ENCODE peak calls at places on chromosomes 1 and 21, in nine cellular contexts. T, Q, E, L, C, D, S, X and U are unnamed samples. For H3K36me3, the result is how much of the 10 kb centered on the place peaks cover.

GRCh38 chr1:13779930-13780329 is 79.9 kb downstream of the PRDM2 start:
- DNase-seq in T (no peak), Q (no peak), E (no peak), L (no peak), C (no peak), D (no peak), S (no peak), X (no peak), U (no peak)

GRCh38 chr1:53583021-53583902 is 124.1 kb downstream of the DMRTB1 start:
- DNase-seq in T (peak), Q (no peak), E (peak), L (no peak), C (peak), D (peak), S (no peak), X (no peak), U (no peak)

GRCh38 chr1:24727490-24728214 is 17.6 kb upstream of the CLIC4 start:
- DNase-seq in T (peak), Q (no peak), E (peak), L (peak), C (peak), D (peak), S (no peak), X (no peak), U (peak)

GRCh38 chr1:112956503-112957132 is 622 bp upstream of the SLC16A1 start:
- DNase-seq in T (peak), Q (no peak), E (peak), L (no peak), C (no peak), D (peak), S (peak), X (no peak), U (no peak)

GRCh38 chr1:212607206-212607923 is 1.2 kb upstream of the ATF3 start:
- DNase-seq in T (no peak), Q (no peak), E (peak), L (peak), C (peak), D (peak), S (peak), X (no peak), U (no peak)

GRCh38 chr1:57638239-57638638 is 214.4 kb upstream of the DAB1 start:
- DNase-seq in T (no peak), Q (no peak), E (no peak), L (no peak), C (no peak), D (no peak), S (no peak), X (no peak), U (no peak)

GRCh38 chr1:67629370-67630075 is 55.5 kb upstream of the GADD45A start:
- DNase-seq in T (no peak), Q (no peak), E (no peak), L (no peak), C (peak), D (no peak), S (no peak), X (no peak), U (no peak)

GRCh38 chr1:93740601-93741031 is 59.0 kb upstream of the BCAR3 start:
- DNase-seq in T (no peak), Q (peak), E (no peak), L (peak), C (no peak), D (no peak), S (peak), X (no peak), U (no peak)

GRCh38 chr1:185488673-185489311 is 171.7 kb upstream of the IVNS1ABP start:
- DNase-seq in T (peak), Q (no peak), E (no peak), L (no peak), C (no peak), D (no peak), S (no peak), X (no peak), U (no peak)

GRCh38 chr1:109817881-109818280 is 54.2 kb upstream of the EPS8L3 start:
- DNase-seq in T (no peak), Q (no peak), E (no peak), L (no peak), C (no peak), D (no peak), S (no peak), X (no peak), U (no peak)

GRCh38 chr1:100354971-100355394 is 2.7 kb downstream of the CDC14A start:
- DNase-seq in T (peak), Q (no peak), E (no peak), L (no peak), C (peak), D (peak), S (peak), X (peak), U (no peak)

GRCh38 chr21:45640888-45641479 is 2.5 kb upstream of the PCBP3 start:
- DNase-seq in T (peak), Q (no peak), E (no peak), L (peak), C (no peak), D (peak), S (peak), X (no peak), U (peak)

GRCh38 chr21:45855248-45855801 is 126.2 kb upstream of the COL6A1 start:
- DNase-seq in T (no peak), Q (no peak), E (no peak), L (no peak), C (no peak), D (no peak), S (no peak), X (no peak), U (no peak)

GRCh38 chr1:25061596-25061995 is 131.5 kb upstream of the RUNX3 start:
- DNase-seq in T (no peak), Q (no peak), E (no peak), L (no peak), C (no peak), D (no peak), S (no peak), X (no peak), U (no peak)

GRCh38 chr1:192265774-192266173 is 51.0 kb upstream of the RGS21 start:
- DNase-seq in T (no peak), Q (no peak), E (no peak), L (no peak), C (no peak), D (no peak), S (no peak), X (no peak), U (no peak)

GRCh38 chr1:47405697-47406096 is 10.4 kb upstream of the FOXE3 start:
- DNase-seq in T (no peak), Q (no peak), E (no peak), L (no peak), C (no peak), D (no peak), S (no peak), X (no peak), U (no peak)

GRCh38 chr1:155954645-155955044 is 13.2 kb downstream of the RXFP4 start:
- DNase-seq in T (no peak), Q (no peak), E (no peak), L (no peak), C (no peak), D (no peak), S (no peak), X (no peak), U (no peak)
- H3K36me3 ChIP-seq in T (under half), Q (half or more), E (half or more), L (half or more), C (half or more), D (half or more), S (under half), X (half or more), U (half or more)

GRCh38 chr1:31055953-31056352 is 9.6 kb downstream of the PUM1 start:
- DNase-seq in T (no peak), Q (no peak), E (no peak), L (no peak), C (no peak), D (no peak), S (no peak), X (no peak), U (no peak)
- H3K36me3 ChIP-seq in T (under half), Q (under half), E (under half), L (half or more), C (under half), D (under half), S (under half), X (under half), U (half or more)

GRCh38 chr1:155134322-155134721 is 1.3 kb upstream of the SLC50A1 start:
- DNase-seq in T (no peak), Q (no peak), E (no peak), L (no peak), C (no peak), D (no peak), S (no peak), X (no peak), U (no peak)
- H3K36me3 ChIP-seq in T (under half), Q (under half), E (under half), L (under half), C (under half), D (under half), S (under half), X (under half), U (under half)

GRCh38 chr1:156476501-156477298 is 23.9 kb downstream of the MEF2D start:
- DNase-seq in T (no peak), Q (no peak), E (peak), L (no peak), C (no peak), D (peak), S (no peak), X (no peak), U (peak)
- H3K36me3 ChIP-seq in T (under half), Q (under half), E (half or more), L (half or more), C (half or more), D (half or more), S (under half), X (half or more), U (under half)

GRCh38 chr1:19377812-19378718 is 65.9 kb downstream of the SLC66A1 start:
- DNase-seq in T (no peak), Q (no peak), E (no peak), L (no peak), C (no peak), D (no peak), S (no peak), X (no peak), U (no peak)
- H3K36me3 ChIP-seq in T (under half), Q (under half), E (half or more), L (half or more), C (half or more), D (half or more), S (under half), X (half or more), U (under half)